ENCODE peak calls at places on chromosomes 1 and 21, in nine cellular contexts. One of them, this sample, is unnamed.

GRCh38 chr1:57844382-57844980 is 420.6 kb upstream of the DAB1 start:
- DNase-seq in endothelial cell of umbilical vein: no peak
- DNase-seq in right lobe of liver: no peak
- DNase-seq in stomach: no peak
- DNase-seq in IMR-90: no peak
- DNase-seq in tibial nerve: no peak
- DNase-seq in breast epithelium: no peak
- DNase-seq in prostate gland: no peak
- DNase-seq in K562: no peak
- DNase-seq in this sample: no peak

GRCh38 chr1:109273570-109274288 is 9.2 kb downstream of the PSRC1 start:
- DNase-seq in endothelial cell of umbilical vein: no peak
- DNase-seq in right lobe of liver: no peak
- DNase-seq in stomach: no peak
- DNase-seq in IMR-90: no peak
- DNase-seq in tibial nerve: no peak
- DNase-seq in breast epithelium: no peak
- DNase-seq in prostate gland: no peak
- DNase-seq in K562: no peak
- DNase-seq in this sample: no peak

GRCh38 chr1:41719590-41719989 is 199.1 kb downstream of the HIVEP3 start:
- DNase-seq in endothelial cell of umbilical vein: no peak
- DNase-seq in right lobe of liver: no peak
- DNase-seq in stomach: no peak
- DNase-seq in IMR-90: no peak
- DNase-seq in tibial nerve: no peak
- DNase-seq in breast epithelium: no peak
- DNase-seq in prostate gland: no peak
- DNase-seq in K562: no peak
- DNase-seq in this sample: no peak

GRCh38 chr1:172544481-172545104 is 11.6 kb downstream of the SUCO start:
- DNase-seq in endothelial cell of umbilical vein: no peak
- DNase-seq in right lobe of liver: no peak
- DNase-seq in stomach: no peak
- DNase-seq in IMR-90: no peak
- DNase-seq in tibial nerve: no peak
- DNase-seq in breast epithelium: no peak
- DNase-seq in prostate gland: no peak
- DNase-seq in K562: no peak
- DNase-seq in this sample: no peak

GRCh38 chr21:28872218-28872617 is 120.5 kb downstream of the LTN1 start:
- DNase-seq in endothelial cell of umbilical vein: no peak
- DNase-seq in right lobe of liver: peak; percentile 55
- DNase-seq in stomach: no peak
- DNase-seq in IMR-90: no peak
- DNase-seq in tibial nerve: no peak
- DNase-seq in breast epithelium: no peak
- DNase-seq in prostate gland: no peak
- DNase-seq in K562: no peak
- DNase-seq in this sample: no peak

GRCh38 chr1:214164157-214164556 is 116.8 kb upstream of the SMYD2 start:
- DNase-seq in endothelial cell of umbilical vein: no peak
- DNase-seq in right lobe of liver: no peak
- DNase-seq in stomach: no peak
- DNase-seq in IMR-90: no peak
- DNase-seq in tibial nerve: no peak
- DNase-seq in breast epithelium: no peak
- DNase-seq in prostate gland: no peak
- DNase-seq in K562: no peak
- DNase-seq in this sample: no peak

GRCh38 chr1:172351761-172352161 is 68.7 kb upstream of the C1orf105 start:
- DNase-seq in endothelial cell of umbilical vein: peak; percentile 67
- DNase-seq in right lobe of liver: no peak
- DNase-seq in stomach: no peak
- DNase-seq in IMR-90: peak; percentile 74
- DNase-seq in tibial nerve: no peak
- DNase-seq in breast epithelium: no peak
- DNase-seq in prostate gland: no peak
- DNase-seq in K562: no peak
- DNase-seq in this sample: no peak

GRCh38 chr1:26318338-26319064 is 743 bp downstream of the CD52 start:
- DNase-seq in endothelial cell of umbilical vein: no peak
- DNase-seq in right lobe of liver: no peak
- DNase-seq in stomach: no peak
- DNase-seq in IMR-90: no peak
- DNase-seq in tibial nerve: no peak
- DNase-seq in breast epithelium: no peak
- DNase-seq in prostate gland: no peak
- DNase-seq in K562: no peak
- DNase-seq in this sample: no peak

GRCh38 chr1:193348126-193349045 is 162.0 kb upstream of the B3GALT2 start:
- DNase-seq in endothelial cell of umbilical vein: no peak
- DNase-seq in right lobe of liver: no peak
- DNase-seq in stomach: no peak
- DNase-seq in IMR-90: peak; percentile 37
- DNase-seq in tibial nerve: no peak
- DNase-seq in breast epithelium: no peak
- DNase-seq in prostate gland: no peak
- DNase-seq in K562: no peak
- DNase-seq in this sample: no peak

GRCh38 chr1:248828845-248829244 is 3.1 kb upstream of the SH3BP5L start:
- DNase-seq in endothelial cell of umbilical vein: peak; percentile 81
- DNase-seq in right lobe of liver: no peak
- DNase-seq in stomach: no peak
- DNase-seq in IMR-90: peak; percentile 93
- DNase-seq in tibial nerve: no peak
- DNase-seq in breast epithelium: no peak
- DNase-seq in prostate gland: no peak
- DNase-seq in K562: peak; percentile 68
- DNase-seq in this sample: no peak

GRCh38 chr1:210920716-210921694 is 212.9 kb downstream of the KCNH1 start:
- DNase-seq in endothelial cell of umbilical vein: no peak
- DNase-seq in right lobe of liver: no peak
- DNase-seq in stomach: no peak
- DNase-seq in IMR-90: no peak
- DNase-seq in tibial nerve: no peak
- DNase-seq in breast epithelium: no peak
- DNase-seq in prostate gland: no peak
- DNase-seq in K562: peak; percentile 29
- DNase-seq in this sample: no peak

GRCh38 chr1:23581219-23581618 is 21.9 kb upstream of the ID3 start:
- DNase-seq in endothelial cell of umbilical vein: peak; percentile 85
- DNase-seq in right lobe of liver: no peak
- DNase-seq in stomach: no peak
- DNase-seq in IMR-90: peak; percentile 96
- DNase-seq in tibial nerve: no peak
- DNase-seq in breast epithelium: no peak
- DNase-seq in prostate gland: no peak
- DNase-seq in K562: no peak
- DNase-seq in this sample: no peak

DNA sequence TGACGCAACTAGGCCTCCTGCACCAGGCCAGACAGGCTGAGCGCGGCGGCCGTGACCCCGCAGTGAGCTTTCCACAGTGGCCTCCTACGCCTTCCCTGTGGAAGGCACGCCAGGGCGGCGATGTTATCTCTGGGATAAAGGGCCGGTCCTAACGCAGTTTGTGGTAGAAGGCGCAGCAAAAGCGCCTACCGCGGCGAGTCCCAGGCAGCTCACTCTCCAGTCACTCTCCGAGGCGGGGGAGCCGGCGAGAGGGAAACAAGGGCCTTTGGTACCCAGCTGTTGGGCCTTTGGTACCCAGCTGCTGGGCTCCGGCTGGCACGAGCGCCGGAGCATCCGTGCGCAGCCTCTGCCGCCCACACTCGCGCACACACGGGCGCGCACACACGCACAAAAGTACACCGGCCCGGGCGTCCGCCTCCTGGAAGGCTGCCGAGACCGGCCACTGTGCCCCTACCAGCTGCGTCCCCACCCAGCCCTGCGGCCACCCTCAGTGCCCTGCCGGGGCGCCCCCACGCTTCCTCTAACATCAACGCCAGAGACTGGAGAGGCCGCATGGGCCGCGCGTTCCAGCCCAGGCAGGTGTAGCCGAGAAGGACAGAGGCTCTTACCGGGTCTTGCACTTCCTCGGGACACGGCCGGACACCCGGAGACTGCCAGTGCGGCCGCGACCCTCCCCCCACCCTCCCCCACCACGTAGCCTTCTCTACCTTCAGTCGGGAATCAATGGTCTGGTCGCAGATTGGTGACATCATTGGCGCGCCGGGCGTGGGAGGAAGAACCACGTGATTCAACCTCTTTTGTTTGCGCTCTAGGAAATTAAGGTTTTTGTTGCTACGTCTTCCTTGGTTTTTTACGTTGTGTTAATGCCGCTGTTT is 19.5 kb upstream of the ADAR start:
- DNase-seq in endothelial cell of umbilical vein: peak; percentile 89
- DNase-seq in right lobe of liver: peak; percentile 93
- DNase-seq in stomach: peak; percentile 92
- DNase-seq in IMR-90: peak; percentile 88
- DNase-seq in tibial nerve: peak; percentile 82
- DNase-seq in breast epithelium: peak; percentile 84
- DNase-seq in prostate gland: peak; percentile 81
- DNase-seq in K562: peak; percentile 80
- DNase-seq in this sample: peak; percentile 61
- TF ChIP-seq POLR2A in endothelial cell of umbilical vein: no peak
- TF ChIP-seq POLR2A in right lobe of liver: peak; percentile 39
- TF ChIP-seq POLR2A in stomach: no peak
- TF ChIP-seq POLR2A in IMR-90: peak; percentile 93
- TF ChIP-seq POLR2A in tibial nerve: no peak
- TF ChIP-seq POLR2A in breast epithelium: no peak
- TF ChIP-seq POLR2A in prostate gland: no peak
- TF ChIP-seq POLR2A in K562: peak; percentile 75
- TF ChIP-seq POLR2A in this sample: peak; percentile 75

GRCh38 chr1:6002714-6003501 is 10.7 kb upstream of the NPHP4 start:
- DNase-seq in endothelial cell of umbilical vein: no peak
- DNase-seq in right lobe of liver: no peak
- DNase-seq in stomach: no peak
- DNase-seq in IMR-90: no peak
- DNase-seq in tibial nerve: no peak
- DNase-seq in breast epithelium: no peak
- DNase-seq in prostate gland: no peak
- DNase-seq in K562: no peak
- DNase-seq in this sample: no peak
- TF ChIP-seq POLR2A in endothelial cell of umbilical vein: no peak
- TF ChIP-seq POLR2A in right lobe of liver: no peak
- TF ChIP-seq POLR2A in stomach: no peak
- TF ChIP-seq POLR2A in IMR-90: no peak
- TF ChIP-seq POLR2A in tibial nerve: no peak
- TF ChIP-seq POLR2A in breast epithelium: no peak
- TF ChIP-seq POLR2A in prostate gland: no peak
- TF ChIP-seq POLR2A in K562: no peak
- TF ChIP-seq POLR2A in this sample: no peak

GRCh38 chr1:60833173-60833572 is 249.2 kb upstream of the NFIA start:
- DNase-seq in endothelial cell of umbilical vein: no peak
- DNase-seq in right lobe of liver: no peak
- DNase-seq in stomach: no peak
- DNase-seq in IMR-90: no peak
- DNase-seq in tibial nerve: no peak
- DNase-seq in breast epithelium: no peak
- DNase-seq in prostate gland: no peak
- DNase-seq in K562: no peak
- DNase-seq in this sample: no peak

GRCh38 chr1:60832372-60832771 is 250.0 kb upstream of the NFIA start:
- DNase-seq in endothelial cell of umbilical vein: no peak
- DNase-seq in right lobe of liver: no peak
- DNase-seq in stomach: no peak
- DNase-seq in IMR-90: no peak
- DNase-seq in tibial nerve: no peak
- DNase-seq in breast epithelium: no peak
- DNase-seq in prostate gland: no peak
- DNase-seq in K562: no peak
- DNase-seq in this sample: no peak

GRCh38 chr1:60828944-60829343 is 253.4 kb upstream of the NFIA start:
- DNase-seq in endothelial cell of umbilical vein: no peak
- DNase-seq in right lobe of liver: peak; percentile 66
- DNase-seq in stomach: no peak
- DNase-seq in IMR-90: no peak
- DNase-seq in tibial nerve: no peak
- DNase-seq in breast epithelium: no peak
- DNase-seq in prostate gland: no peak
- DNase-seq in K562: no peak
- DNase-seq in this sample: no peak

GRCh38 chr1:60835649-60836048 is 246.7 kb upstream of the NFIA start:
- DNase-seq in endothelial cell of umbilical vein: no peak
- DNase-seq in right lobe of liver: no peak
- DNase-seq in stomach: no peak
- DNase-seq in IMR-90: no peak
- DNase-seq in tibial nerve: no peak
- DNase-seq in breast epithelium: no peak
- DNase-seq in prostate gland: no peak
- DNase-seq in K562: no peak
- DNase-seq in this sample: no peak

GRCh38 chr1:60831780-60832179 is 250.6 kb upstream of the NFIA start:
- DNase-seq in endothelial cell of umbilical vein: no peak
- DNase-seq in right lobe of liver: no peak
- DNase-seq in stomach: no peak
- DNase-seq in IMR-90: no peak
- DNase-seq in tibial nerve: no peak
- DNase-seq in breast epithelium: no peak
- DNase-seq in prostate gland: no peak
- DNase-seq in K562: no peak
- DNase-seq in this sample: no peak
- TF ChIP-seq POLR2A in endothelial cell of umbilical vein: no peak
- TF ChIP-seq POLR2A in right lobe of liver: no peak
- TF ChIP-seq POLR2A in stomach: no peak
- TF ChIP-seq POLR2A in IMR-90: no peak
- TF ChIP-seq POLR2A in tibial nerve: no peak
- TF ChIP-seq POLR2A in breast epithelium: no peak
- TF ChIP-seq POLR2A in prostate gland: no peak
- TF ChIP-seq POLR2A in K562: no peak
- TF ChIP-seq POLR2A in this sample: no peak

GRCh38 chr1:64967381-64967780 is 1.0 kb upstream of the JAK1 start:
- DNase-seq in endothelial cell of umbilical vein: no peak
- DNase-seq in right lobe of liver: no peak
- DNase-seq in stomach: no peak
- DNase-seq in IMR-90: no peak
- DNase-seq in tibial nerve: no peak
- DNase-seq in breast epithelium: no peak
- DNase-seq in prostate gland: no peak
- DNase-seq in K562: no peak
- DNase-seq in this sample: no peak

GRCh38 chr1:64963466-64963865 is 2.9 kb downstream of the JAK1 start:
- DNase-seq in endothelial cell of umbilical vein: no peak
- DNase-seq in right lobe of liver: no peak
- DNase-seq in stomach: no peak
- DNase-seq in IMR-90: no peak
- DNase-seq in tibial nerve: no peak
- DNase-seq in breast epithelium: no peak
- DNase-seq in prostate gland: no peak
- DNase-seq in K562: no peak
- DNase-seq in this sample: no peak

GRCh38 chr1:64965239-64966157 is 851 bp downstream of the JAK1 start:
- DNase-seq in endothelial cell of umbilical vein: peak; percentile 71
- DNase-seq in right lobe of liver: peak; percentile 70
- DNase-seq in stomach: peak; percentile 69
- DNase-seq in IMR-90: peak; percentile 76
- DNase-seq in tibial nerve: peak; percentile 46
- DNase-seq in breast epithelium: peak; percentile 65
- DNase-seq in prostate gland: peak; percentile 40
- DNase-seq in K562: peak; percentile 22
- DNase-seq in this sample: peak; percentile 53

GRCh38 chr1:64969305-64970066 is 3.1 kb upstream of the JAK1 start:
- DNase-seq in endothelial cell of umbilical vein: no peak
- DNase-seq in right lobe of liver: peak; percentile 74
- DNase-seq in stomach: no peak
- DNase-seq in IMR-90: peak; percentile 11
- DNase-seq in tibial nerve: no peak
- DNase-seq in breast epithelium: no peak
- DNase-seq in prostate gland: no peak
- DNase-seq in K562: no peak
- DNase-seq in this sample: no peak

GRCh38 chr1:64966158-64966963 is at the start of gene JAK1:
- DNase-seq in endothelial cell of umbilical vein: peak; percentile 76
- DNase-seq in right lobe of liver: peak; percentile 92
- DNase-seq in stomach: peak; percentile 90
- DNase-seq in IMR-90: peak; percentile 72
- DNase-seq in tibial nerve: peak; percentile 71
- DNase-seq in breast epithelium: peak; percentile 67
- DNase-seq in prostate gland: peak; percentile 86
- DNase-seq in K562: peak; percentile 99
- DNase-seq in this sample: peak; percentile 86
- TF ChIP-seq POLR2A in endothelial cell of umbilical vein: peak; percentile 97
- TF ChIP-seq POLR2A in right lobe of liver: peak; percentile 97
- TF ChIP-seq POLR2A in stomach: no peak
- TF ChIP-seq POLR2A in IMR-90: peak; percentile 89
- TF ChIP-seq POLR2A in tibial nerve: peak; percentile 90
- TF ChIP-seq POLR2A in breast epithelium: no peak
- TF ChIP-seq POLR2A in prostate gland: peak; percentile 94
- TF ChIP-seq POLR2A in K562: peak; percentile 42
- TF ChIP-seq POLR2A in this sample: peak; percentile 58

This sample was measured in GM12891.